ENCODE peak calls at places on chromosomes 5 and 9, in four cellular contexts. One of them, this sample, is unnamed.

GRCh38 chr9:121887553-121888437 is 205.3 kb downstream of the TTLL11 start:
- DNase-seq in RPMI7951: peak; percentile 97
- DNase-seq in Calu3: no peak
- DNase-seq in frontal cortex: no peak
- DNase-seq in this sample: no peak

GRCh38 chr5:176609724-176610429 is at the start of gene GPRIN1:
- DNase-seq in RPMI7951: peak; percentile 49
- DNase-seq in Calu3: peak; percentile 90
- DNase-seq in frontal cortex: peak; percentile 91
- DNase-seq in this sample: peak; percentile 66

GRCh38 chr5:134493461-134494055 is 31.9 kb upstream of the JADE2 start:
- DNase-seq in RPMI7951: no peak
- DNase-seq in Calu3: no peak
- DNase-seq in frontal cortex: no peak
- DNase-seq in this sample: no peak

GRCh38 chr5:108295588-108296368 is 86.1 kb downstream of the FBXL17 start:
- DNase-seq in RPMI7951: peak; percentile 2
- DNase-seq in Calu3: no peak
- DNase-seq in frontal cortex: no peak
- DNase-seq in this sample: peak; percentile 17

GRCh38 chr5:54654211-54654610 is 136.7 kb downstream of the SNX18 start:
- DNase-seq in RPMI7951: no peak
- DNase-seq in Calu3: no peak
- DNase-seq in frontal cortex: no peak
- DNase-seq in this sample: no peak

GRCh38 chr5:40842351-40842750 is 1.2 kb downstream of the CARD6 start:
- DNase-seq in RPMI7951: peak; percentile 7
- DNase-seq in Calu3: no peak
- DNase-seq in frontal cortex: no peak
- DNase-seq in this sample: peak; percentile 15

GRCh38 chr9:2489838-2490314 is 131.7 kb upstream of the VLDLR start:
- DNase-seq in RPMI7951: peak; percentile 78
- DNase-seq in Calu3: no peak
- DNase-seq in frontal cortex: no peak
- DNase-seq in this sample: no peak

GRCh38 chr9:33159058-33159759 is 7.9 kb downstream of the B4GALT1 start:
- DNase-seq in RPMI7951: peak; percentile 61
- DNase-seq in Calu3: no peak
- DNase-seq in frontal cortex: no peak
- DNase-seq in this sample: peak; percentile 51

GRCh38 chr9:109498195-109499060 is at the start of gene PTPN3:
- DNase-seq in RPMI7951: no peak
- DNase-seq in Calu3: peak; percentile 48
- DNase-seq in frontal cortex: peak; percentile 66
- DNase-seq in this sample: no peak

GRCh38 chr5:170907758-170908157 is 45.9 kb downstream of the RANBP17 start:
- DNase-seq in RPMI7951: peak; percentile 65
- DNase-seq in Calu3: no peak
- DNase-seq in frontal cortex: no peak
- DNase-seq in this sample: no peak

GRCh38 chr5:135944967-135945560 is 9.7 kb downstream of the LECT2 start:
- DNase-seq in RPMI7951: peak; percentile 78
- DNase-seq in Calu3: peak; percentile 66
- DNase-seq in frontal cortex: no peak
- DNase-seq in this sample: peak; percentile 80

GRCh38 chr9:122056484-122056883 is 36.6 kb downstream of the TTLL11 start:
- DNase-seq in RPMI7951: peak; percentile 1
- DNase-seq in Calu3: peak; percentile 3
- DNase-seq in frontal cortex: no peak
- DNase-seq in this sample: peak; percentile 52